ENCODE peak calls at places on chromosomes 6 and 20, in five cellular contexts. One of them, this sample, is unnamed.

GRCh38 chr6:41256383-41256782 is 28.2 kb downstream of the TREML4 start:
- DNase-seq in CD8-positive, alpha-beta T cell: no peak
- DNase-seq in A549: no peak
- DNase-seq in GM20000: peak; percentile 38
- DNase-seq in ascending aorta: no peak
- DNase-seq in this sample: no peak

GRCh38 chr6:160790028-160790792 is 88.2 kb downstream of the PLG start:
- DNase-seq in CD8-positive, alpha-beta T cell: no peak
- DNase-seq in A549: no peak
- DNase-seq in GM20000: no peak
- DNase-seq in ascending aorta: no peak
- DNase-seq in this sample: no peak

GRCh38 chr6:89797317-89797716 is 22.3 kb downstream of the MDN1 start:
- DNase-seq in CD8-positive, alpha-beta T cell: no peak
- DNase-seq in A549: no peak
- DNase-seq in GM20000: no peak
- DNase-seq in ascending aorta: peak; percentile 74
- DNase-seq in this sample: no peak

GRCh38 chr6:39056681-39057080 is 8.1 kb downstream of the GLP1R start:
- DNase-seq in CD8-positive, alpha-beta T cell: no peak
- DNase-seq in A549: no peak
- DNase-seq in GM20000: no peak
- DNase-seq in ascending aorta: no peak
- DNase-seq in this sample: no peak

GRCh38 chr20:2637246-2637645 is 15.2 kb upstream of the NOP56 start:
- DNase-seq in CD8-positive, alpha-beta T cell: no peak
- DNase-seq in A549: no peak
- DNase-seq in GM20000: no peak
- DNase-seq in ascending aorta: no peak
- DNase-seq in this sample: no peak

GRCh38 chr6:75344021-75344420 is 59.4 kb upstream of the TMEM30A start:
- DNase-seq in CD8-positive, alpha-beta T cell: no peak
- DNase-seq in A549: no peak
- DNase-seq in GM20000: no peak
- DNase-seq in ascending aorta: no peak
- DNase-seq in this sample: no peak

GRCh38 chr6:30461055-30461454 is 28.3 kb upstream of the HLA-E start:
- DNase-seq in CD8-positive, alpha-beta T cell: no peak
- DNase-seq in A549: no peak
- DNase-seq in GM20000: no peak
- DNase-seq in ascending aorta: no peak
- DNase-seq in this sample: no peak

GRCh38 chr6:38080349-38080748 is 260.8 kb downstream of the ZFAND3 start:
- DNase-seq in CD8-positive, alpha-beta T cell: no peak
- DNase-seq in A549: no peak
- DNase-seq in GM20000: no peak
- DNase-seq in ascending aorta: no peak
- DNase-seq in this sample: no peak

GRCh38 chr6:90256698-90257485 is 39.8 kb downstream of the BACH2 start:
- DNase-seq in CD8-positive, alpha-beta T cell: no peak
- DNase-seq in A549: no peak
- DNase-seq in GM20000: no peak
- DNase-seq in ascending aorta: no peak
- DNase-seq in this sample: no peak

GRCh38 chr6:72418495-72418894 is 203.4 kb upstream of the KCNQ5 start:
- DNase-seq in CD8-positive, alpha-beta T cell: no peak
- DNase-seq in A549: no peak
- DNase-seq in GM20000: no peak
- DNase-seq in ascending aorta: no peak
- DNase-seq in this sample: no peak

GRCh38 chr6:65064844-65065243 is 642.2 kb downstream of the EYS start:
- DNase-seq in CD8-positive, alpha-beta T cell: no peak
- DNase-seq in A549: no peak
- DNase-seq in GM20000: no peak
- DNase-seq in ascending aorta: no peak
- DNase-seq in this sample: no peak

GRCh38 chr20:330233-331149 is 5.1 kb downstream of the SOX12 start:
- DNase-seq in CD8-positive, alpha-beta T cell: peak; percentile 38
- DNase-seq in A549: peak; percentile 79
- DNase-seq in GM20000: peak; percentile 78
- DNase-seq in ascending aorta: peak; percentile 76
- DNase-seq in this sample: no peak

GRCh38 chr20:64176548-64177419 is 12.5 kb downstream of the MYT1 start:
- DNase-seq in CD8-positive, alpha-beta T cell: no peak
- DNase-seq in A549: no peak
- DNase-seq in GM20000: no peak
- DNase-seq in ascending aorta: no peak
- DNase-seq in this sample: no peak

GRCh38 chr20:370977-371754 is 9.4 kb upstream of the TRIB3 start:
- DNase-seq in CD8-positive, alpha-beta T cell: no peak
- DNase-seq in A549: no peak
- DNase-seq in GM20000: no peak
- DNase-seq in ascending aorta: no peak
- DNase-seq in this sample: no peak

GRCh38 chr6:15473741-15474161 is 189.1 kb downstream of the DTNBP1 start:
- DNase-seq in CD8-positive, alpha-beta T cell: no peak
- DNase-seq in A549: no peak
- DNase-seq in GM20000: no peak
- DNase-seq in ascending aorta: no peak
- DNase-seq in this sample: no peak

GRCh38 chr6:38114976-38115632 is 295.6 kb downstream of the ZFAND3 start:
- DNase-seq in CD8-positive, alpha-beta T cell: no peak
- DNase-seq in A549: no peak
- DNase-seq in GM20000: no peak
- DNase-seq in ascending aorta: no peak
- DNase-seq in this sample: no peak

GRCh38 chr20:61025536-61025935 is 226.5 kb upstream of the CDH4 start:
- DNase-seq in CD8-positive, alpha-beta T cell: no peak
- DNase-seq in A549: no peak
- DNase-seq in GM20000: no peak
- DNase-seq in ascending aorta: no peak
- DNase-seq in this sample: no peak

GRCh38 chr6:3251462-3252314 is 7.1 kb upstream of the PSMG4 start:
- DNase-seq in CD8-positive, alpha-beta T cell: peak; percentile 72
- DNase-seq in A549: peak; percentile 69
- DNase-seq in GM20000: peak; percentile 91
- DNase-seq in ascending aorta: peak; percentile 91
- DNase-seq in this sample: peak; percentile 86

GRCh38 chr6:3665608-3666007 is 85.9 kb downstream of the PXDC1 start:
- DNase-seq in CD8-positive, alpha-beta T cell: no peak
- DNase-seq in A549: no peak
- DNase-seq in GM20000: no peak
- DNase-seq in ascending aorta: no peak
- DNase-seq in this sample: no peak

GRCh38 chr20:31890646-31891045 is 20.2 kb downstream of the TTLL9 start:
- DNase-seq in CD8-positive, alpha-beta T cell: no peak
- DNase-seq in A549: no peak
- DNase-seq in GM20000: no peak
- DNase-seq in ascending aorta: no peak
- DNase-seq in this sample: no peak

GRCh38 chr6:4612636-4613171 is 163.5 kb upstream of the CDYL start:
- DNase-seq in CD8-positive, alpha-beta T cell: no peak
- DNase-seq in A549: no peak
- DNase-seq in GM20000: no peak
- DNase-seq in ascending aorta: peak; percentile 67
- DNase-seq in this sample: no peak

GRCh38 chr6:84926171-84926570 is 161.8 kb upstream of the TBX18 start:
- DNase-seq in CD8-positive, alpha-beta T cell: no peak
- DNase-seq in A549: no peak
- DNase-seq in GM20000: no peak
- DNase-seq in ascending aorta: no peak
- DNase-seq in this sample: no peak

GRCh38 chr20:63466250-63466825 is 6.1 kb downstream of the KCNQ2 start:
- DNase-seq in CD8-positive, alpha-beta T cell: no peak
- DNase-seq in A549: no peak
- DNase-seq in GM20000: no peak
- DNase-seq in ascending aorta: no peak
- DNase-seq in this sample: no peak

GRCh38 chr6:10847684-10848083 is 9.3 kb upstream of the MAK start:
- DNase-seq in CD8-positive, alpha-beta T cell: no peak
- DNase-seq in A549: no peak
- DNase-seq in GM20000: no peak
- DNase-seq in ascending aorta: no peak
- DNase-seq in this sample: no peak
- TF ChIP-seq CTCF in CD8-positive, alpha-beta T cell: peak; percentile 32
- TF ChIP-seq CTCF in A549: peak; percentile 29
- TF ChIP-seq CTCF in GM20000: no peak
- TF ChIP-seq CTCF in ascending aorta: no peak
- TF ChIP-seq CTCF in this sample: peak; percentile 69

GRCh38 chr6:34067814-34068213 is 78.1 kb downstream of the GRM4 start:
- DNase-seq in CD8-positive, alpha-beta T cell: no peak
- DNase-seq in A549: peak; percentile 37
- DNase-seq in GM20000: no peak
- DNase-seq in ascending aorta: no peak
- DNase-seq in this sample: no peak
- TF ChIP-seq CTCF in CD8-positive, alpha-beta T cell: no peak
- TF ChIP-seq CTCF in A549: peak; percentile 11
- TF ChIP-seq CTCF in GM20000: no peak
- TF ChIP-seq CTCF in ascending aorta: no peak
- TF ChIP-seq CTCF in this sample: no peak

GRCh38 chr6:36368421-36368820 is 19.0 kb downstream of the ETV7 start:
- DNase-seq in CD8-positive, alpha-beta T cell: no peak
- DNase-seq in A549: no peak
- DNase-seq in GM20000: no peak
- DNase-seq in ascending aorta: no peak
- DNase-seq in this sample: no peak
- TF ChIP-seq CTCF in CD8-positive, alpha-beta T cell: no peak
- TF ChIP-seq CTCF in A549: no peak
- TF ChIP-seq CTCF in GM20000: no peak
- TF ChIP-seq CTCF in ascending aorta: no peak
- TF ChIP-seq CTCF in this sample: no peak

GRCh38 chr6:16989382-16989781 is 112.5 kb upstream of the STMND1 start:
- DNase-seq in CD8-positive, alpha-beta T cell: no peak
- DNase-seq in A549: no peak
- DNase-seq in GM20000: no peak
- DNase-seq in ascending aorta: no peak
- DNase-seq in this sample: no peak
- TF ChIP-seq CTCF in CD8-positive, alpha-beta T cell: no peak
- TF ChIP-seq CTCF in A549: no peak
- TF ChIP-seq CTCF in GM20000: no peak
- TF ChIP-seq CTCF in ascending aorta: no peak
- TF ChIP-seq CTCF in this sample: no peak

GRCh38 chr20:38935285-38935684 is 9.1 kb downstream of the FAM83D start:
- DNase-seq in CD8-positive, alpha-beta T cell: no peak
- DNase-seq in A549: peak; percentile 64
- DNase-seq in GM20000: no peak
- DNase-seq in ascending aorta: no peak
- DNase-seq in this sample: no peak
- TF ChIP-seq CTCF in CD8-positive, alpha-beta T cell: no peak
- TF ChIP-seq CTCF in A549: peak; percentile 44
- TF ChIP-seq CTCF in GM20000: no peak
- TF ChIP-seq CTCF in ascending aorta: no peak
- TF ChIP-seq CTCF in this sample: no peak

DNA sequence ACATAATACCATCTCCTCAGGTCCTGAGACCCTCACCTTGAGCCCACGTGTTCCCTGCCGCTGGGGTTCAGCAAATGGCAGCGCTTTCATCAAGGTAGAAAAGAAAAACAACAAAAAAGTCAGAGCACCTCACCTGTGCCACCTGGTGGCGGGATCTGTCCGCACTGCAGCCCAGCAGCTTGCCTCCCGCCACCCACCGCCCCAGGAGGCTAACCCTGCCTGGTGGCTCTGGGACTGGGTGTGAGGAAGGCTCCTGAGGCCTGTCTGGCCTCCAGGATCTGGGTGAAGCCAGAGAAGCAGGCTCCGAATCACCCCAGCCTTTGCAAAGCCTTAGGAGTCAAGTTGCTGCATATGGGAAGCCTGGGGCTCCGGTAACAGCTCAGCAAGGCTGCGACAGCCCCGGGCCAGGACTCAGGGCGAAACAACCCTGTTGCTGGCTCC is 270.8 kb downstream of the BMP7 start:
- DNase-seq in CD8-positive, alpha-beta T cell: no peak
- DNase-seq in A549: peak; percentile 36
- DNase-seq in GM20000: peak; percentile 37
- DNase-seq in ascending aorta: no peak
- DNase-seq in this sample: no peak
- TF ChIP-seq CTCF in CD8-positive, alpha-beta T cell: no peak
- TF ChIP-seq CTCF in A549: peak; percentile 52
- TF ChIP-seq CTCF in GM20000: peak; percentile 23
- TF ChIP-seq CTCF in ascending aorta: no peak
- TF ChIP-seq CTCF in this sample: peak; percentile 82

DNA sequence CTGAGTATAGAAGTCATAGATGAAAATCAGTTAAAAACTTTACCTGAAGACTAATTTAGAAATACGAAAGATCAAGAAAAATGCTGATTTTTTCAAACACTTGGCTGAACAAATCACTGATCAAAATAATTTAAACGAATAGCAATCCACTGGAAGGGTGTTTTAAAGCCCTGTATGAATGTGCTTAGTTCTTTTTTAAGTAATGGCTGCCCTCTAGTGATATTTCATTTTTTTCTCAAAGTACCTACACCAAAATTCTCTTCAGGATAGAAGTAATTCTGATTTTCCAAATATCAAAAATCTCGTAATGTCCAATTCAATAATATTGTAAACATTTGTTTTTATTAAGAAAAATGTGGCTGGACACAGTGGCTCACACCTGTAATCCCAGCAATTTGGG is 32.5 kb downstream of the AKAP7 start:
- DNase-seq in CD8-positive, alpha-beta T cell: no peak
- DNase-seq in A549: no peak
- DNase-seq in GM20000: no peak
- DNase-seq in ascending aorta: no peak
- DNase-seq in this sample: no peak
- TF ChIP-seq CTCF in CD8-positive, alpha-beta T cell: no peak
- TF ChIP-seq CTCF in A549: no peak
- TF ChIP-seq CTCF in GM20000: no peak
- TF ChIP-seq CTCF in ascending aorta: no peak
- TF ChIP-seq CTCF in this sample: peak; percentile 40

GRCh38 chr6:119966484-119966883 is 616.9 kb upstream of the MAN1A1 start:
- DNase-seq in CD8-positive, alpha-beta T cell: no peak
- DNase-seq in A549: no peak
- DNase-seq in GM20000: no peak
- DNase-seq in ascending aorta: no peak
- DNase-seq in this sample: no peak
- TF ChIP-seq CTCF in CD8-positive, alpha-beta T cell: no peak
- TF ChIP-seq CTCF in A549: no peak
- TF ChIP-seq CTCF in GM20000: peak; percentile 35
- TF ChIP-seq CTCF in ascending aorta: no peak
- TF ChIP-seq CTCF in this sample: no peak

This sample was measured in type B pancreatic cell.